ENCODE peak calls at places on chromosome 17, in ten cellular contexts. One of them, this sample, is unnamed.

GRCh38 chr17:43909537-43910231 is 2.3 kb upstream of the MPP2 start:
- DNase-seq in cardiac fibroblast: no peak
- DNase-seq in RWPE2: no peak
- DNase-seq in ELR: no peak
- DNase-seq in posterior cingulate gyrus: no peak
- DNase-seq in NCI-H1694 treated with DMSO at 0.1 percent for 48 hours: no peak
- DNase-seq in head of caudate nucleus: no peak
- DNase-seq in Calu3: no peak
- DNase-seq in AG04450: no peak
- DNase-seq in NCI-H146: no peak
- DNase-seq in this sample: no peak

GRCh38 chr17:18093616-18094408 is 6.1 kb downstream of the DRG2 start:
- DNase-seq in cardiac fibroblast: peak; percentile 87
- DNase-seq in NCI-H1694 treated with DMSO at 0.1 percent for 48 hours: peak; percentile 56
- DNase-seq in ELR: peak; percentile 89
- DNase-seq in RWPE2: no peak
- DNase-seq in Calu3: no peak
- DNase-seq in head of caudate nucleus: peak; percentile 51
- DNase-seq in NCI-H146: peak; percentile 17
- DNase-seq in posterior cingulate gyrus: no peak
- DNase-seq in AG04450: peak; percentile 26
- DNase-seq in this sample: peak; percentile 40

GRCh38 chr17:58165981-58166380 is 801 bp upstream of the OR4D2 start:
- DNase-seq in NCI-H1694 treated with DMSO at 0.1 percent for 48 hours: no peak
- DNase-seq in posterior cingulate gyrus: no peak
- DNase-seq in ELR: no peak
- DNase-seq in RWPE2: no peak
- DNase-seq in AG04450: no peak
- DNase-seq in NCI-H146: no peak
- DNase-seq in head of caudate nucleus: no peak
- DNase-seq in Calu3: no peak
- DNase-seq in cardiac fibroblast: no peak
- DNase-seq in this sample: no peak

GRCh38 chr17:68290268-68290954 is 516 bp downstream of the SLC16A6 start:
- DNase-seq in posterior cingulate gyrus: peak; percentile 51
- DNase-seq in NCI-H1694 treated with DMSO at 0.1 percent for 48 hours: no peak
- DNase-seq in AG04450: no peak
- DNase-seq in Calu3: peak; percentile 24
- DNase-seq in head of caudate nucleus: peak; percentile 61
- DNase-seq in NCI-H146: peak; percentile 25
- DNase-seq in ELR: peak; percentile 37
- DNase-seq in RWPE2: no peak
- DNase-seq in cardiac fibroblast: no peak
- DNase-seq in this sample: peak; percentile 73

GRCh38 chr17:43766413-43767052 is 7.9 kb upstream of the SOST start:
- DNase-seq in cardiac fibroblast: peak; percentile 73
- DNase-seq in NCI-H1694 treated with DMSO at 0.1 percent for 48 hours: peak; percentile 21
- DNase-seq in RWPE2: no peak
- DNase-seq in Calu3: peak; percentile 56
- DNase-seq in posterior cingulate gyrus: peak; percentile 62
- DNase-seq in AG04450: no peak
- DNase-seq in head of caudate nucleus: peak; percentile 83
- DNase-seq in NCI-H146: peak; percentile 9
- DNase-seq in ELR: peak; percentile 71
- DNase-seq in this sample: peak; percentile 58

GRCh38 chr17:13753151-13753550 is 151.4 kb upstream of the HS3ST3A1 start:
- DNase-seq in ELR: no peak
- DNase-seq in head of caudate nucleus: no peak
- DNase-seq in NCI-H146: no peak
- DNase-seq in posterior cingulate gyrus: no peak
- DNase-seq in NCI-H1694 treated with DMSO at 0.1 percent for 48 hours: no peak
- DNase-seq in AG04450: no peak
- DNase-seq in Calu3: no peak
- DNase-seq in RWPE2: no peak
- DNase-seq in cardiac fibroblast: no peak
- DNase-seq in this sample: no peak

GRCh38 chr17:305090-305976 is 47.3 kb downstream of the RPH3AL start:
- DNase-seq in NCI-H1694 treated with DMSO at 0.1 percent for 48 hours: no peak
- DNase-seq in Calu3: no peak
- DNase-seq in posterior cingulate gyrus: no peak
- DNase-seq in RWPE2: peak; percentile 36
- DNase-seq in cardiac fibroblast: no peak
- DNase-seq in NCI-H146: no peak
- DNase-seq in head of caudate nucleus: no peak
- DNase-seq in AG04450: no peak
- DNase-seq in ELR: no peak
- DNase-seq in this sample: no peak

GRCh38 chr17:80826346-80826954 is 165.2 kb upstream of the CHMP6 start:
- DNase-seq in posterior cingulate gyrus: no peak
- DNase-seq in NCI-H1694 treated with DMSO at 0.1 percent for 48 hours: no peak
- DNase-seq in RWPE2: peak; percentile 68
- DNase-seq in ELR: no peak
- DNase-seq in NCI-H146: no peak
- DNase-seq in head of caudate nucleus: no peak
- DNase-seq in AG04450: no peak
- DNase-seq in Calu3: no peak
- DNase-seq in cardiac fibroblast: no peak
- DNase-seq in this sample: no peak

GRCh38 chr17:47862621-47863440 is 11.9 kb upstream of the SP6 start:
- DNase-seq in ELR: peak; percentile 93
- DNase-seq in Calu3: no peak
- DNase-seq in NCI-H1694 treated with DMSO at 0.1 percent for 48 hours: no peak
- DNase-seq in RWPE2: no peak
- DNase-seq in head of caudate nucleus: no peak
- DNase-seq in AG04450: peak; percentile 68
- DNase-seq in NCI-H146: peak; percentile 18
- DNase-seq in cardiac fibroblast: peak; percentile 92
- DNase-seq in posterior cingulate gyrus: no peak
- DNase-seq in this sample: peak; percentile 78

GRCh38 chr17:76262732-76263344 is 2.3 kb upstream of the UBALD2 start:
- DNase-seq in head of caudate nucleus: no peak
- DNase-seq in ELR: no peak
- DNase-seq in posterior cingulate gyrus: no peak
- DNase-seq in AG04450: no peak
- DNase-seq in Calu3: peak; percentile 81
- DNase-seq in NCI-H146: peak; percentile 23
- DNase-seq in NCI-H1694 treated with DMSO at 0.1 percent for 48 hours: no peak
- DNase-seq in cardiac fibroblast: no peak
- DNase-seq in RWPE2: no peak
- DNase-seq in this sample: peak; percentile 92

GRCh38 chr17:49015924-49016774 is 19.0 kb downstream of the IGF2BP1 start:
- DNase-seq in NCI-H146: no peak
- DNase-seq in RWPE2: no peak
- DNase-seq in cardiac fibroblast: no peak
- DNase-seq in Calu3: no peak
- DNase-seq in AG04450: no peak
- DNase-seq in NCI-H1694 treated with DMSO at 0.1 percent for 48 hours: no peak
- DNase-seq in posterior cingulate gyrus: no peak
- DNase-seq in head of caudate nucleus: no peak
- DNase-seq in ELR: peak; percentile 29
- DNase-seq in this sample: no peak

GRCh38 chr17:82791532-82791931 is 39.7 kb downstream of the TBCD start:
- DNase-seq in cardiac fibroblast: peak; percentile 96
- DNase-seq in AG04450: peak; percentile 77
- DNase-seq in NCI-H146: no peak
- DNase-seq in Calu3: no peak
- DNase-seq in posterior cingulate gyrus: no peak
- DNase-seq in RWPE2: no peak
- DNase-seq in NCI-H1694 treated with DMSO at 0.1 percent for 48 hours: no peak
- DNase-seq in ELR: peak; percentile 95
- DNase-seq in head of caudate nucleus: no peak
- DNase-seq in this sample: no peak

This sample was measured in NCI-H69.